ENCODE peak calls at places on chromosome X, in ten cellular contexts. One of them, this sample, is unnamed.

GRCh38 chrX:15973941-15974340 is 119.3 kb upstream of the AP1S2 start:
- DNase-seq in mucosa of descending colon: no peak
- DNase-seq in SK-N-SH: no peak
- DNase-seq in Panc1: no peak
- DNase-seq in transverse colon: no peak
- DNase-seq in adipocyte: no peak
- DNase-seq in fibroblast of lung: no peak
- DNase-seq in gastrocnemius medialis: peak; percentile 21
- DNase-seq in naive thymus-derived CD4-positive, alpha-beta T cell: no peak
- DNase-seq in aorta: peak; percentile 46
- DNase-seq in this sample: peak; percentile 60

GRCh38 chrX:76127341-76127740 is 45.5 kb upstream of the PBDC1 start:
- DNase-seq in fibroblast of lung: no peak
- DNase-seq in adipocyte: no peak
- DNase-seq in SK-N-SH: no peak
- DNase-seq in aorta: no peak
- DNase-seq in Panc1: no peak
- DNase-seq in transverse colon: no peak
- DNase-seq in naive thymus-derived CD4-positive, alpha-beta T cell: no peak
- DNase-seq in gastrocnemius medialis: no peak
- DNase-seq in mucosa of descending colon: no peak
- DNase-seq in this sample: no peak

GRCh38 chrX:53442322-53442631 is 8.1 kb upstream of the HSD17B10 start:
- DNase-seq in aorta: no peak
- DNase-seq in transverse colon: no peak
- DNase-seq in adipocyte: no peak
- DNase-seq in gastrocnemius medialis: peak; percentile 12
- DNase-seq in SK-N-SH: no peak
- DNase-seq in naive thymus-derived CD4-positive, alpha-beta T cell: no peak
- DNase-seq in fibroblast of lung: no peak
- DNase-seq in mucosa of descending colon: no peak
- DNase-seq in Panc1: no peak
- DNase-seq in this sample: no peak

GRCh38 chrX:52078133-52078532 is 9.2 kb upstream of the MAGED4B start:
- DNase-seq in gastrocnemius medialis: no peak
- DNase-seq in transverse colon: no peak
- DNase-seq in Panc1: no peak
- DNase-seq in naive thymus-derived CD4-positive, alpha-beta T cell: no peak
- DNase-seq in fibroblast of lung: no peak
- DNase-seq in SK-N-SH: no peak
- DNase-seq in adipocyte: no peak
- DNase-seq in aorta: no peak
- DNase-seq in mucosa of descending colon: no peak
- DNase-seq in this sample: no peak

GRCh38 chrX:108417257-108417656 is 21.0 kb downstream of the COL4A6 start:
- DNase-seq in fibroblast of lung: no peak
- DNase-seq in naive thymus-derived CD4-positive, alpha-beta T cell: no peak
- DNase-seq in aorta: no peak
- DNase-seq in adipocyte: no peak
- DNase-seq in Panc1: no peak
- DNase-seq in gastrocnemius medialis: no peak
- DNase-seq in mucosa of descending colon: no peak
- DNase-seq in SK-N-SH: no peak
- DNase-seq in transverse colon: no peak
- DNase-seq in this sample: no peak

GRCh38 chrX:103774070-103774642 is 2.5 kb upstream of the PLP1 start:
- DNase-seq in SK-N-SH: peak; percentile 28
- DNase-seq in Panc1: no peak
- DNase-seq in naive thymus-derived CD4-positive, alpha-beta T cell: no peak
- DNase-seq in aorta: no peak
- DNase-seq in mucosa of descending colon: no peak
- DNase-seq in adipocyte: peak; percentile 50
- DNase-seq in transverse colon: no peak
- DNase-seq in gastrocnemius medialis: no peak
- DNase-seq in fibroblast of lung: peak; percentile 25
- DNase-seq in this sample: no peak

GRCh38 chrX:9873952-9874351 is 87.7 kb downstream of the SHROOM2 start:
- DNase-seq in mucosa of descending colon: peak; percentile 33
- DNase-seq in adipocyte: peak; percentile 52
- DNase-seq in gastrocnemius medialis: no peak
- DNase-seq in transverse colon: peak; percentile 30
- DNase-seq in naive thymus-derived CD4-positive, alpha-beta T cell: peak; percentile 17
- DNase-seq in Panc1: peak; percentile 18
- DNase-seq in SK-N-SH: peak; percentile 37
- DNase-seq in fibroblast of lung: no peak
- DNase-seq in aorta: no peak
- DNase-seq in this sample: no peak

GRCh38 chrX:153765138-153766079 is 1.4 kb downstream of the PLXNB3 start:
- DNase-seq in SK-N-SH: peak; percentile 82
- DNase-seq in mucosa of descending colon: peak; percentile 29
- DNase-seq in gastrocnemius medialis: no peak
- DNase-seq in fibroblast of lung: peak; percentile 14
- DNase-seq in Panc1: no peak
- DNase-seq in adipocyte: no peak
- DNase-seq in aorta: peak; percentile 50
- DNase-seq in transverse colon: peak; percentile 7
- DNase-seq in naive thymus-derived CD4-positive, alpha-beta T cell: no peak
- DNase-seq in this sample: peak; percentile 82

GRCh38 chrX:119698835-119699234 is 5.9 kb upstream of the SEPTIN6 start:
- DNase-seq in transverse colon: no peak
- DNase-seq in mucosa of descending colon: no peak
- DNase-seq in gastrocnemius medialis: no peak
- DNase-seq in Panc1: peak; percentile 47
- DNase-seq in naive thymus-derived CD4-positive, alpha-beta T cell: no peak
- DNase-seq in aorta: no peak
- DNase-seq in SK-N-SH: peak; percentile 63
- DNase-seq in fibroblast of lung: peak; percentile 52
- DNase-seq in adipocyte: peak; percentile 79
- DNase-seq in this sample: no peak

GRCh38 chrX:71667328-71668247 is at the start of gene LOC101059915:
- DNase-seq in gastrocnemius medialis: no peak
- DNase-seq in adipocyte: no peak
- DNase-seq in aorta: no peak
- DNase-seq in SK-N-SH: no peak
- DNase-seq in Panc1: no peak
- DNase-seq in naive thymus-derived CD4-positive, alpha-beta T cell: no peak
- DNase-seq in mucosa of descending colon: no peak
- DNase-seq in transverse colon: no peak
- DNase-seq in fibroblast of lung: no peak
- DNase-seq in this sample: no peak
- H3K4me1 ChIP-seq in gastrocnemius medialis: no peaks in the 10 kb centered on the region
- H3K4me1 ChIP-seq in adipocyte: no peaks in the 10 kb centered on the region
- H3K4me1 ChIP-seq in aorta: no peaks in the 10 kb centered on the region
- H3K4me1 ChIP-seq in SK-N-SH: no peaks in the 10 kb centered on the region
- H3K4me1 ChIP-seq in Panc1: no peaks in the 10 kb centered on the region
- H3K4me1 ChIP-seq in naive thymus-derived CD4-positive, alpha-beta T cell: peaks cover 5% of the 10 kb centered on the region
- H3K4me1 ChIP-seq in mucosa of descending colon: no peaks in the 10 kb centered on the region
- H3K4me1 ChIP-seq in transverse colon: no peaks in the 10 kb centered on the region
- H3K4me1 ChIP-seq in fibroblast of lung: no peaks in the 10 kb centered on the region
- H3K4me1 ChIP-seq in this sample: no peaks in the 10 kb centered on the region

GRCh38 chrX:132023117-132023895 is at the start of gene STK26:
- DNase-seq in naive thymus-derived CD4-positive, alpha-beta T cell: peak; percentile 78
- DNase-seq in aorta: peak; percentile 82
- DNase-seq in fibroblast of lung: peak; percentile 53
- DNase-seq in Panc1: no peak
- DNase-seq in transverse colon: peak; percentile 84
- DNase-seq in adipocyte: peak; percentile 79
- DNase-seq in mucosa of descending colon: peak; percentile 84
- DNase-seq in SK-N-SH: peak; percentile 77
- DNase-seq in gastrocnemius medialis: peak; percentile 30
- DNase-seq in this sample: peak; percentile 90

GRCh38 chrX:132025085-132025484 is 2.0 kb downstream of the STK26 start:
- DNase-seq in naive thymus-derived CD4-positive, alpha-beta T cell: no peak
- DNase-seq in SK-N-SH: no peak
- DNase-seq in gastrocnemius medialis: no peak
- DNase-seq in adipocyte: no peak
- DNase-seq in fibroblast of lung: no peak
- DNase-seq in mucosa of descending colon: no peak
- DNase-seq in Panc1: no peak
- DNase-seq in transverse colon: no peak
- DNase-seq in aorta: no peak
- DNase-seq in this sample: no peak

GRCh38 chrX:132023896-132024386 is 839 bp downstream of the STK26 start:
- DNase-seq in transverse colon: no peak
- DNase-seq in SK-N-SH: no peak
- DNase-seq in adipocyte: peak; percentile 15
- DNase-seq in aorta: peak; percentile 46
- DNase-seq in gastrocnemius medialis: no peak
- DNase-seq in fibroblast of lung: no peak
- DNase-seq in Panc1: no peak
- DNase-seq in naive thymus-derived CD4-positive, alpha-beta T cell: peak; percentile 48
- DNase-seq in mucosa of descending colon: peak; percentile 63
- DNase-seq in this sample: peak; percentile 45

GRCh38 chrX:132022115-132022862 is 813 bp upstream of the STK26 start:
- DNase-seq in fibroblast of lung: no peak
- DNase-seq in transverse colon: peak; percentile 6
- DNase-seq in naive thymus-derived CD4-positive, alpha-beta T cell: peak; percentile 31
- DNase-seq in gastrocnemius medialis: no peak
- DNase-seq in SK-N-SH: peak; percentile 19
- DNase-seq in adipocyte: peak; percentile 25
- DNase-seq in Panc1: no peak
- DNase-seq in aorta: no peak
- DNase-seq in mucosa of descending colon: no peak
- DNase-seq in this sample: no peak

GRCh38 chrX:132022863-132023116 is 312 bp upstream of the STK26 start:
- DNase-seq in aorta: no peak
- DNase-seq in SK-N-SH: no peak
- DNase-seq in transverse colon: no peak
- DNase-seq in naive thymus-derived CD4-positive, alpha-beta T cell: no peak
- DNase-seq in adipocyte: no peak
- DNase-seq in gastrocnemius medialis: no peak
- DNase-seq in fibroblast of lung: no peak
- DNase-seq in Panc1: no peak
- DNase-seq in mucosa of descending colon: no peak
- DNase-seq in this sample: no peak
- H3K4me3 ChIP-seq in aorta: peak overlapping the region; percentile 71
- H3K4me3 ChIP-seq in SK-N-SH: peak overlapping the region; percentile 73
- H3K4me3 ChIP-seq in transverse colon: peak overlapping the region; percentile 57
- H3K4me3 ChIP-seq in naive thymus-derived CD4-positive, alpha-beta T cell: peak overlapping the region; percentile 72
- H3K4me3 ChIP-seq in adipocyte: peak overlapping the region; percentile 81
- H3K4me3 ChIP-seq in gastrocnemius medialis: peak overlapping the region; percentile 56
- H3K4me3 ChIP-seq in fibroblast of lung: peak overlapping the region; percentile 60
- H3K4me3 ChIP-seq in Panc1: peak overlapping the region; percentile 81
- H3K4me3 ChIP-seq in mucosa of descending colon: peak overlapping the region; percentile 34
- H3K4me3 ChIP-seq in this sample: peak overlapping the region; percentile 59

GRCh38 chrX:25049347-25049746 is 33.6 kb upstream of the ARX start:
- DNase-seq in mucosa of descending colon: no peak
- DNase-seq in Panc1: no peak
- DNase-seq in naive thymus-derived CD4-positive, alpha-beta T cell: peak; percentile 6
- DNase-seq in gastrocnemius medialis: no peak
- DNase-seq in fibroblast of lung: peak; percentile 20
- DNase-seq in adipocyte: no peak
- DNase-seq in aorta: no peak
- DNase-seq in transverse colon: no peak
- DNase-seq in SK-N-SH: no peak
- DNase-seq in this sample: no peak
- H3K4me1 ChIP-seq in mucosa of descending colon: no peaks in the 10 kb centered on the region
- H3K4me1 ChIP-seq in Panc1: no peaks in the 10 kb centered on the region
- H3K4me1 ChIP-seq in naive thymus-derived CD4-positive, alpha-beta T cell: no peaks in the 10 kb centered on the region
- H3K4me1 ChIP-seq in gastrocnemius medialis: no peaks in the 10 kb centered on the region
- H3K4me1 ChIP-seq in fibroblast of lung: no peaks in the 10 kb centered on the region
- H3K4me1 ChIP-seq in adipocyte: no peaks in the 10 kb centered on the region
- H3K4me1 ChIP-seq in aorta: no peaks in the 10 kb centered on the region
- H3K4me1 ChIP-seq in transverse colon: no peaks in the 10 kb centered on the region
- H3K4me1 ChIP-seq in SK-N-SH: peaks cover 14% of the 10 kb centered on the region
- H3K4me1 ChIP-seq in this sample: no peaks in the 10 kb centered on the region

GRCh38 chrX:71612256-71612655 is 6.1 kb downstream of the CXCR3 start:
- DNase-seq in gastrocnemius medialis: no peak
- DNase-seq in Panc1: no peak
- DNase-seq in fibroblast of lung: no peak
- DNase-seq in mucosa of descending colon: no peak
- DNase-seq in adipocyte: no peak
- DNase-seq in aorta: no peak
- DNase-seq in transverse colon: no peak
- DNase-seq in SK-N-SH: no peak
- DNase-seq in naive thymus-derived CD4-positive, alpha-beta T cell: no peak
- DNase-seq in this sample: no peak
- H3K4me3 ChIP-seq in gastrocnemius medialis: no peak overlapping the region
- H3K4me3 ChIP-seq in Panc1: no peak overlapping the region
- H3K4me3 ChIP-seq in fibroblast of lung: no peak overlapping the region
- H3K4me3 ChIP-seq in mucosa of descending colon: no peak overlapping the region
- H3K4me3 ChIP-seq in adipocyte: no peak overlapping the region
- H3K4me3 ChIP-seq in aorta: no peak overlapping the region
- H3K4me3 ChIP-seq in transverse colon: no peak overlapping the region
- H3K4me3 ChIP-seq in SK-N-SH: no peak overlapping the region
- H3K4me3 ChIP-seq in naive thymus-derived CD4-positive, alpha-beta T cell: no peak overlapping the region
- H3K4me3 ChIP-seq in this sample: no peak overlapping the region

GRCh38 chrX:66000178-66000577 is 39.7 kb downstream of the VSIG4 start:
- DNase-seq in SK-N-SH: no peak
- DNase-seq in transverse colon: no peak
- DNase-seq in fibroblast of lung: no peak
- DNase-seq in adipocyte: no peak
- DNase-seq in gastrocnemius medialis: no peak
- DNase-seq in aorta: no peak
- DNase-seq in mucosa of descending colon: no peak
- DNase-seq in naive thymus-derived CD4-positive, alpha-beta T cell: no peak
- DNase-seq in Panc1: no peak
- DNase-seq in this sample: no peak
- H3K4me1 ChIP-seq in SK-N-SH: no peaks in the 10 kb centered on the region
- H3K4me1 ChIP-seq in transverse colon: no peaks in the 10 kb centered on the region
- H3K4me1 ChIP-seq in fibroblast of lung: no peaks in the 10 kb centered on the region
- H3K4me1 ChIP-seq in adipocyte: no peaks in the 10 kb centered on the region
- H3K4me1 ChIP-seq in gastrocnemius medialis: no peaks in the 10 kb centered on the region
- H3K4me1 ChIP-seq in aorta: no peaks in the 10 kb centered on the region
- H3K4me1 ChIP-seq in mucosa of descending colon: no peaks in the 10 kb centered on the region
- H3K4me1 ChIP-seq in naive thymus-derived CD4-positive, alpha-beta T cell: peaks cover 6% of the 10 kb centered on the region
- H3K4me1 ChIP-seq in Panc1: no peaks in the 10 kb centered on the region
- H3K4me1 ChIP-seq in this sample: no peaks in the 10 kb centered on the region